ENCODE peak calls at places on chromosomes 11 and 22, in nine cellular contexts. U is GM19239, O is MV-4-11, K is activated T-cell treated with anti-CD3 and anti-CD28 coated beads for 4 hours, L is osteocyte, S is right lobe of liver, C is fibroblast of pulmonary artery, F is transverse colon, I is neural crest cell. M is an unnamed sample.

GRCh38 chr22:36445158-36445668 is 36.2 kb downstream of the TXN2 start:
- DNase-seq in L (no peak), U (no peak), F (no peak), C (peak), S (no peak), I (no peak), K (no peak), O (peak), M (no peak)

GRCh38 chr11:72569966-72570892 is 104.0 kb downstream of the PDE2A start:
- DNase-seq in I (no peak), U (no peak), K (no peak), S (peak), F (no peak), O (no peak), L (no peak), C (peak), M (no peak)

GRCh38 chr11:12159351-12160099 is 49.1 kb downstream of the MICAL2 start:
- DNase-seq in O (peak), U (no peak), K (no peak), F (no peak), L (no peak), I (no peak), S (no peak), C (peak), M (no peak)

GRCh38 chr22:23773247-23774113 is 831 bp downstream of the MMP11 start:
- DNase-seq in U (no peak), K (no peak), S (no peak), L (no peak), F (no peak), C (no peak), I (no peak), O (no peak), M (no peak)

GRCh38 chr22:46065733-46066454 is 84.4 kb upstream of the PPARA start:
- DNase-seq in S (no peak), F (no peak), O (no peak), U (no peak), K (no peak), I (no peak), C (no peak), L (no peak), M (no peak)

GRCh38 chr22:36419177-36419911 is 31.6 kb upstream of the MYH9 start:
- DNase-seq in L (no peak), K (no peak), I (no peak), O (peak), F (peak), U (no peak), C (peak), S (peak), M (no peak)

GRCh38 chr11:122367809-122368231 is 251.8 kb upstream of the BLID start:
- DNase-seq in L (no peak), C (peak), U (no peak), F (no peak), K (no peak), O (no peak), I (no peak), S (peak), M (no peak)

GRCh38 chr11:116072776-116073175 is 568.6 kb upstream of the CADM1 start:
- DNase-seq in O (no peak), K (no peak), I (peak), C (no peak), U (no peak), S (no peak), L (no peak), F (no peak), M (no peak)

GRCh38 chr22:42101186-42101585 is 10.6 kb upstream of the NDUFA6 start:
- DNase-seq in S (no peak), C (peak), O (no peak), I (no peak), L (no peak), F (no peak), U (no peak), K (no peak), M (no peak)

GRCh38 chr11:116778556-116778955 is 5.8 kb upstream of the BUD13 start:
- DNase-seq in S (no peak), I (no peak), K (no peak), U (no peak), L (no peak), O (peak), C (peak), F (no peak), M (no peak)

GRCh38 chr11:116482716-116483115 is 290.1 kb downstream of the BUD13 start:
- DNase-seq in F (no peak), K (no peak), I (no peak), L (no peak), S (no peak), O (no peak), C (no peak), U (no peak), M (no peak)

GRCh38 chr22:47587361-47587760 is 824.9 kb downstream of the TBC1D22A start:
- DNase-seq in S (no peak), U (no peak), C (no peak), I (no peak), O (no peak), L (peak), F (no peak), K (no peak), M (no peak)

GRCh38 chr11:2951235-2952110 is 22.3 kb upstream of the PHLDA2 start:
- DNase-seq in O (peak), L (no peak), S (no peak), C (peak), U (no peak), K (no peak), F (no peak), I (no peak), M (no peak)

GRCh38 chr11:29452131-29452530 is 564.7 kb downstream of the KCNA4 start:
- DNase-seq in F (no peak), S (no peak), U (no peak), O (no peak), C (peak), I (no peak), L (no peak), K (no peak), M (no peak)

GRCh38 chr11:110463153-110463552 is 33.4 kb downstream of the FDX1 start:
- DNase-seq in U (no peak), S (no peak), I (peak), F (peak), O (peak), L (no peak), C (peak), K (no peak), M (no peak)

M was measured in GM12864.